ENCODE peak calls at places on chromosome 1, in ten cellular contexts. P, C, F, U, X, B, O, I, T and H are unnamed samples.

GRCh38 chr1:78743626-78744025 is 94.0 kb downstream of the IFI44 start:
- DNase-seq in P (no peak), C (no peak), F (peak; percentile 48), U (no peak), X (peak; percentile 38), B (no peak), O (peak; percentile 68), I (no peak), T (no peak), H (no peak)

GRCh38 chr1:223007250-223007649 is 135.8 kb downstream of the TLR5 start:
- DNase-seq in P (no peak), C (no peak), F (peak; percentile 36), U (no peak), X (peak; percentile 37), B (no peak), O (peak; percentile 33), I (no peak), T (no peak), H (no peak)

GRCh38 chr1:15174615-15174983 is 21.1 kb downstream of the TMEM51 start:
- DNase-seq in P (no peak), C (no peak), F (peak; percentile 25), U (no peak), X (no peak), B (no peak), O (peak; percentile 51), I (no peak), T (no peak), H (no peak)

GRCh38 chr1:19764848-19765247 is 34.9 kb downstream of the TMCO4 start:
- DNase-seq in P (no peak), C (no peak), F (peak; percentile 58), U (peak; percentile 9), X (peak; percentile 26), B (no peak), O (peak; percentile 61), I (no peak), T (no peak), H (no peak)

GRCh38 chr1:241842565-241842964 is 5.4 kb upstream of the EXO1 start:
- DNase-seq in P (no peak), C (no peak), F (peak; percentile 69), U (no peak), X (no peak), B (no peak), O (peak; percentile 52), I (no peak), T (no peak), H (no peak)

GRCh38 chr1:97143236-97143882 is 421.8 kb downstream of the PTBP2 start:
- DNase-seq in P (no peak), C (no peak), F (peak; percentile 58), U (no peak), X (peak; percentile 51), B (no peak), O (peak; percentile 65), I (no peak), T (no peak), H (no peak)

GRCh38 chr1:152777510-152778137 is 2.7 kb downstream of the LCE1F start:
- DNase-seq in P (no peak), C (peak; percentile 1), F (no peak), U (peak; percentile 40), X (peak; percentile 53), B (no peak), O (peak; percentile 32), I (no peak), T (no peak), H (no peak)

GRCh38 chr1:1176931-1177330 is 3.3 kb downstream of the TTLL10 start:
- DNase-seq in P (no peak), C (no peak), F (no peak), U (no peak), X (no peak), B (no peak), O (no peak), I (no peak), T (no peak), H (peak; percentile 17)

GRCh38 chr1:97482022-97482421 is 438.8 kb downstream of the DPYD start:
- DNase-seq in P (no peak), C (no peak), F (no peak), U (no peak), X (no peak), B (no peak), O (no peak), I (no peak), T (no peak), H (no peak)

GRCh38 chr1:8127201-8127641 is 101.1 kb upstream of the ERRFI1 start:
- DNase-seq in P (no peak), C (no peak), F (peak; percentile 51), U (no peak), X (no peak), B (no peak), O (peak; percentile 57), I (no peak), T (no peak), H (peak; percentile 60)

GRCh38 chr1:235336903-235337302 is 8.5 kb downstream of the GGPS1 start:
- DNase-seq in P (no peak), C (no peak), F (peak; percentile 59), U (no peak), X (peak; percentile 73), B (no peak), O (no peak), I (no peak), T (no peak), H (no peak)

GRCh38 chr1:202170726-202171125 is 10.3 kb upstream of the PTPN7 start:
- DNase-seq in P (no peak), C (no peak), F (no peak), U (no peak), X (no peak), B (no peak), O (no peak), I (no peak), T (no peak), H (no peak)